ENCODE peak calls at places on chromosomes 5 and 9, in five cellular contexts. J is ascending aorta; P is activated CD8-positive, alpha-beta memory T cell treated with anti-CD3 and anti-CD28 coated beads, Interleukin-2, amount 10 ng/mL, durations not matched to agents 7 days and 5 days; K is activated T-cell treated with anti-CD3 and anti-CD28 coated beads, Interleukin-2, amount 50 U/mL, for 72 hours; L is fibroblast of pulmonary artery. C is an unnamed sample.

GRCh38 chr9:121929893-121930875 is 162.9 kb downstream of the TTLL11 start:
- DNase-seq in P (no peak), K (no peak), J (no peak), L (no peak), C (no peak)

GRCh38 chr5:149153751-149154610 is 12.7 kb downstream of the ABLIM3 start:
- DNase-seq in J (peak; percentile 51), L (peak; percentile 67), P (no peak), K (no peak), C (peak; percentile 84)

GRCh38 chr5:131654309-131654708 is 19.3 kb upstream of the RAPGEF6 start:
- DNase-seq in P (no peak), K (no peak), J (no peak), L (no peak), C (no peak)

GRCh38 chr5:134227259-134227658 is 1.4 kb upstream of the PPP2CA start:
- DNase-seq in K (no peak), L (no peak), P (peak; percentile 42), J (no peak), C (peak; percentile 53)

GRCh38 chr9:128218518-128219389 is 15.6 kb downstream of the DNM1 start:
- DNase-seq in K (peak; percentile 97), J (peak; percentile 74), P (peak; percentile 97), L (peak; percentile 64), C (peak; percentile 68)

GRCh38 chr5:56328753-56329560 is 95.8 kb upstream of the ANKRD55 start:
- DNase-seq in L (peak; percentile 65), J (no peak), P (peak; percentile 69), K (peak; percentile 69), C (no peak)

GRCh38 chr9:77016111-77016525 is 3.3 kb upstream of the FOXB2 start:
- DNase-seq in K (no peak), L (no peak), P (no peak), J (no peak), C (no peak)

GRCh38 chr5:179802950-179803562 is 3.6 kb downstream of the MGAT4B start:
- DNase-seq in K (no peak), P (no peak), L (no peak), J (no peak), C (no peak)

GRCh38 chr9:14883310-14883944 is 26.8 kb downstream of the FREM1 start:
- DNase-seq in P (no peak), K (no peak), L (no peak), J (no peak), C (no peak)

GRCh38 chr9:136342191-136343120 is 15.1 kb downstream of the GPSM1 start:
- DNase-seq in P (peak; percentile 73), K (peak; percentile 75), J (no peak), L (peak; percentile 71), C (peak; percentile 44)

GRCh38 chr5:2300421-2300820 is 417.7 kb upstream of the IRX4 start:
- DNase-seq in J (no peak), L (no peak), P (no peak), K (no peak), C (no peak)

GRCh38 chr9:126833710-126834345 is 26.6 kb upstream of the ZBTB34 start:
- DNase-seq in J (no peak), K (no peak), P (no peak), L (no peak), C (no peak)

GRCh38 chr9:111039203-111039907 is 1.1 kb upstream of the LPAR1 start:
- DNase-seq in P (no peak), L (no peak), K (no peak), J (no peak), C (no peak)

GRCh38 chr9:35313911-35314310 is 152.1 kb downstream of the UNC13B start:
- DNase-seq in K (no peak), J (no peak), L (no peak), P (no peak), C (peak; percentile 35)

GRCh38 chr5:150540615-150541396 is 32.9 kb downstream of the NDST1 start:
- DNase-seq in K (no peak), J (peak; percentile 49), L (peak; percentile 97), P (no peak), C (peak; percentile 96)

GRCh38 chr5:57566914-57567313 is 84.3 kb upstream of the ACTBL2 start:
- DNase-seq in L (peak; percentile 83), P (no peak), J (no peak), K (no peak), C (peak; percentile 85)

GRCh38 chr5:132063090-132063911 is 2.8 kb downstream of the IL3 start:
- DNase-seq in J (no peak), P (peak; percentile 88), K (peak; percentile 81), L (peak; percentile 85), C (peak; percentile 81)

GRCh38 chr5:59529286-59529685 is 364.2 kb downstream of the PDE4D start:
- DNase-seq in L (no peak), P (no peak), K (no peak), J (no peak), C (no peak)

GRCh38 chr9:34123682-34124081 is 2.8 kb downstream of the DCAF12 start:
- DNase-seq in J (no peak), P (peak; percentile 72), L (no peak), K (no peak), C (no peak)

GRCh38 chr5:10921176-10921575 is 160.1 kb upstream of the DAP start:
- DNase-seq in L (no peak), J (no peak), K (no peak), P (no peak), C (no peak)

C was measured in fibroblast of the aortic adventitia.